ENCODE peak calls at places on chromosomes 5 and 9, in six cellular contexts. X is body of pancreas; Z is LHCN-M2; T is psoas muscle; E is CD8-positive, alpha-beta T cell; Q is skeletal muscle cell. C is an unnamed sample.
A peak's percentile ranks its signal among the peaks of the same experiment; 100 is the strongest.

GRCh38 chr5:143495124-143495523 is 91.6 kb upstream of the NR3C1 start:
- DNase-seq in E (no peak), Q (no peak), Z (no peak), T (no peak), X (no peak), C (no peak)

GRCh38 chr9:14520341-14520740 is 172.9 kb downstream of the ZDHHC21 start:
- DNase-seq in T (no peak), E (no peak), X (no peak), Z (no peak), Q (no peak), C (no peak)

GRCh38 chr5:115796656-115797055 is 19.8 kb downstream of the CDO1 start:
- DNase-seq in X (no peak), E (no peak), Z (no peak), T (no peak), Q (no peak), C (no peak)

GRCh38 chr5:169048568-169049125 is 252.3 kb downstream of the SLIT3 start:
- DNase-seq in T (no peak), E (no peak), X (no peak), Z (no peak), Q (no peak), C (no peak)

GRCh38 chr5:122091942-122092600 is 14.0 kb upstream of the LOX start:
- DNase-seq in T (no peak), Q (no peak), E (no peak), Z (peak; percentile 78), X (no peak), C (peak; percentile 38)

GRCh38 chr5:127206320-127207113 is 84.1 kb upstream of the MEGF10 start:
- DNase-seq in T (no peak), X (no peak), Q (peak; percentile 97), Z (peak; percentile 93), E (no peak), C (peak; percentile 96)

GRCh38 chr9:91500509-91501011 is 76.9 kb upstream of the NFIL3 start:
- DNase-seq in Z (peak; percentile 69), T (no peak), Q (peak; percentile 25), X (no peak), E (no peak), C (no peak)

GRCh38 chr5:56900395-56900794 is 9.0 kb upstream of the SETD9 start:
- DNase-seq in Z (peak; percentile 43), T (no peak), X (no peak), E (no peak), Q (no peak), C (peak; percentile 31)

GRCh38 chr9:129027685-129028191 is 393 bp downstream of the SH3GLB2 start:
- DNase-seq in Q (no peak), X (peak; percentile 78), T (no peak), E (no peak), Z (peak; percentile 21), C (no peak)

GRCh38 chr9:33263936-33264472 is 504 bp downstream of the BAG1 start:
- DNase-seq in E (no peak), X (no peak), T (peak; percentile 59), Q (no peak), Z (peak; percentile 24), C (peak; percentile 18)

GRCh38 chr5:84249918-84250635 is 134.6 kb downstream of the EDIL3 start:
- DNase-seq in E (no peak), T (no peak), Q (peak; percentile 65), Z (peak; percentile 97), X (no peak), C (peak; percentile 4)

GRCh38 chr5:94375801-94376200 is 242.6 kb downstream of the KIAA0825 start:
- DNase-seq in Q (no peak), X (no peak), T (no peak), E (no peak), Z (peak; percentile 13), C (no peak)

GRCh38 chr5:143094087-143094511 is 309.4 kb downstream of the NR3C1 start:
- DNase-seq in X (no peak), T (no peak), Q (no peak), Z (no peak), E (no peak), C (no peak)

GRCh38 chr9:91676042-91676441 is 252.4 kb upstream of the NFIL3 start:
- DNase-seq in T (no peak), E (no peak), Q (no peak), X (no peak), Z (no peak), C (no peak)

GRCh38 chr5:100590867-100591266 is 55.7 kb downstream of the FAM174A start:
- DNase-seq in T (no peak), E (no peak), Z (no peak), Q (no peak), X (no peak), C (no peak)

GRCh38 chr5:110031402-110032140 is 341.8 kb downstream of the MAN2A1 start:
- DNase-seq in Q (no peak), E (no peak), Z (peak; percentile 57), X (peak; percentile 14), T (no peak), C (no peak)

GRCh38 chr5:10440367-10440990 is 1.2 kb upstream of the ROPN1L start:
- DNase-seq in Q (no peak), X (no peak), Z (no peak), T (no peak), E (no peak), C (no peak)

GRCh38 chr5:1563051-1563461 is 39.3 kb upstream of the LPCAT1 start:
- DNase-seq in T (no peak), X (no peak), Z (no peak), E (no peak), Q (no peak), C (no peak)

GRCh38 chr5:152367554-152367953 is 37.5 kb downstream of the NMUR2 start:
- DNase-seq in T (no peak), Q (no peak), Z (no peak), E (no peak), X (no peak), C (no peak)

GRCh38 chr5:73968246-73968645 is 342.2 kb downstream of the ARHGEF28 start:
- DNase-seq in Q (no peak), E (no peak), X (no peak), T (no peak), Z (no peak), C (no peak)

C was measured in dermis microvascular lymphatic vessel endothelial cell.